ENCODE peak calls at places on chromosomes 7 and 10, in five cellular contexts. P is body of pancreas, T is B cell, M is NCI-H2081, G is GM12865. C is an unnamed sample.

GRCh38 chr7:1086588-1087461 is 1.1 kb upstream of the GPER1 start:
- DNase-seq in P (peak), T (peak), M (no peak), G (peak), C (no peak)

GRCh38 chr7:16634292-16634738 is 11.2 kb downstream of the ANKMY2 start:
- DNase-seq in P (no peak), T (no peak), M (no peak), G (no peak), C (no peak)

GRCh38 chr10:72746606-72747357 is 54.8 kb downstream of the MCU start:
- DNase-seq in P (no peak), T (no peak), M (no peak), G (no peak), C (no peak)

GRCh38 chr10:116848032-116848911 is 1.0 kb upstream of the ENO4 start:
- DNase-seq in P (no peak), T (peak), M (no peak), G (peak), C (no peak)

GRCh38 chr10:49593998-49594397 is 16.1 kb upstream of the SLC18A3 start:
- DNase-seq in P (no peak), T (no peak), M (no peak), G (no peak), C (no peak)

GRCh38 chr10:101767966-101768790 is 7.7 kb downstream of the FGF8 start:
- DNase-seq in P (no peak), T (no peak), M (no peak), G (no peak), C (peak)

GRCh38 chr7:27918503-27918902 is 178.5 kb downstream of the TAX1BP1 start:
- DNase-seq in P (no peak), T (no peak), M (no peak), G (no peak), C (no peak)

GRCh38 chr7:6367701-6368211 is 80.0 kb downstream of the DAGLB start:
- DNase-seq in P (no peak), T (no peak), M (no peak), G (no peak), C (no peak)

GRCh38 chr10:50431118-50431517 is 179.8 kb upstream of the ASAH2 start:
- DNase-seq in P (no peak), T (no peak), M (no peak), G (no peak), C (no peak)

GRCh38 chr7:45682358-45682735 is 108.2 kb downstream of the ADCY1 start:
- DNase-seq in P (no peak), T (no peak), M (no peak), G (no peak), C (no peak)

GRCh38 chr10:934746-935406 is 3.4 kb upstream of the LARP4B start:
- DNase-seq in P (no peak), T (no peak), M (no peak), G (no peak), C (no peak)